ENCODE peak calls at places on chromosomes 3 and 15, in eight cellular contexts. One of them, this sample, is unnamed.

GRCh38 chr15:85826756-85827515 is 32.2 kb upstream of the KLHL25 start:
- DNase-seq in heart right ventricle: no peak
- DNase-seq in mucosa of descending colon: no peak
- DNase-seq in adrenal gland: no peak
- DNase-seq in body of pancreas: no peak
- DNase-seq in left ventricle myocardium inferior: no peak
- DNase-seq in upper lobe of right lung: no peak
- DNase-seq in fibroblast of lung: no peak
- DNase-seq in this sample: no peak

GRCh38 chr3:127748754-127749327 is 73.5 kb downstream of the MGLL start:
- DNase-seq in upper lobe of right lung: no peak
- DNase-seq in left ventricle myocardium inferior: no peak
- DNase-seq in mucosa of descending colon: no peak
- DNase-seq in fibroblast of lung: no peak
- DNase-seq in heart right ventricle: no peak
- DNase-seq in body of pancreas: no peak
- DNase-seq in adrenal gland: no peak
- DNase-seq in this sample: no peak

GRCh38 chr3:33052671-33053070 is 44.3 kb downstream of the GLB1 start:
- DNase-seq in adrenal gland: no peak
- DNase-seq in heart right ventricle: no peak
- DNase-seq in mucosa of descending colon: no peak
- DNase-seq in left ventricle myocardium inferior: no peak
- DNase-seq in fibroblast of lung: no peak
- DNase-seq in body of pancreas: no peak
- DNase-seq in upper lobe of right lung: no peak
- DNase-seq in this sample: no peak

GRCh38 chr3:188956839-188957489 is 214.8 kb upstream of the TPRG1 start:
- DNase-seq in fibroblast of lung: peak; percentile 85
- DNase-seq in body of pancreas: no peak
- DNase-seq in mucosa of descending colon: peak; percentile 58
- DNase-seq in left ventricle myocardium inferior: no peak
- DNase-seq in adrenal gland: no peak
- DNase-seq in heart right ventricle: no peak
- DNase-seq in upper lobe of right lung: no peak
- DNase-seq in this sample: no peak

GRCh38 chr3:27594096-27594690 is 110.0 kb upstream of the SLC4A7 start:
- DNase-seq in upper lobe of right lung: no peak
- DNase-seq in adrenal gland: no peak
- DNase-seq in fibroblast of lung: peak; percentile 39
- DNase-seq in heart right ventricle: no peak
- DNase-seq in body of pancreas: no peak
- DNase-seq in mucosa of descending colon: no peak
- DNase-seq in left ventricle myocardium inferior: no peak
- DNase-seq in this sample: no peak

GRCh38 chr15:78437107-78437761 is 782 bp upstream of the IREB2 start:
- DNase-seq in fibroblast of lung: no peak
- DNase-seq in heart right ventricle: no peak
- DNase-seq in upper lobe of right lung: no peak
- DNase-seq in body of pancreas: no peak
- DNase-seq in mucosa of descending colon: no peak
- DNase-seq in left ventricle myocardium inferior: no peak
- DNase-seq in adrenal gland: peak; percentile 47
- DNase-seq in this sample: peak; percentile 5

GRCh38 chr15:75065467-75065850 is 42.1 kb downstream of the PPCDC start:
- DNase-seq in upper lobe of right lung: peak; percentile 25
- DNase-seq in left ventricle myocardium inferior: no peak
- DNase-seq in heart right ventricle: no peak
- DNase-seq in mucosa of descending colon: no peak
- DNase-seq in adrenal gland: no peak
- DNase-seq in body of pancreas: no peak
- DNase-seq in fibroblast of lung: no peak
- DNase-seq in this sample: peak; percentile 53

GRCh38 chr3:52959773-52960172 is 62.4 kb upstream of the STIMATE start:
- DNase-seq in heart right ventricle: no peak
- DNase-seq in body of pancreas: no peak
- DNase-seq in mucosa of descending colon: no peak
- DNase-seq in fibroblast of lung: no peak
- DNase-seq in adrenal gland: no peak
- DNase-seq in left ventricle myocardium inferior: no peak
- DNase-seq in upper lobe of right lung: no peak
- DNase-seq in this sample: no peak

GRCh38 chr15:59237119-59237853 is 30.6 kb downstream of the LDHAL6B start:
- DNase-seq in adrenal gland: no peak
- DNase-seq in body of pancreas: no peak
- DNase-seq in upper lobe of right lung: no peak
- DNase-seq in heart right ventricle: no peak
- DNase-seq in fibroblast of lung: no peak
- DNase-seq in left ventricle myocardium inferior: no peak
- DNase-seq in mucosa of descending colon: no peak
- DNase-seq in this sample: no peak

GRCh38 chr3:30687930-30688570 is 81.6 kb downstream of the TGFBR2 start:
- DNase-seq in left ventricle myocardium inferior: no peak
- DNase-seq in upper lobe of right lung: no peak
- DNase-seq in adrenal gland: no peak
- DNase-seq in mucosa of descending colon: no peak
- DNase-seq in fibroblast of lung: no peak
- DNase-seq in heart right ventricle: no peak
- DNase-seq in body of pancreas: no peak
- DNase-seq in this sample: no peak
- H3K4me1 ChIP-seq in left ventricle myocardium inferior: peaks cover 100% of the 10 kb centered on the region
- H3K4me1 ChIP-seq in upper lobe of right lung: peaks cover 90% of the 10 kb centered on the region
- H3K4me1 ChIP-seq in adrenal gland: peaks cover 40% of the 10 kb centered on the region
- H3K4me1 ChIP-seq in mucosa of descending colon: peaks cover 21% of the 10 kb centered on the region
- H3K4me1 ChIP-seq in fibroblast of lung: peaks cover 15% of the 10 kb centered on the region
- H3K4me1 ChIP-seq in heart right ventricle: peaks cover 67% of the 10 kb centered on the region
- H3K4me1 ChIP-seq in body of pancreas: peaks cover 46% of the 10 kb centered on the region
- H3K4me1 ChIP-seq in this sample: peaks cover 27% of the 10 kb centered on the region

GRCh38 chr3:114417265-114417664 is 123.4 kb downstream of the TIGIT start:
- DNase-seq in upper lobe of right lung: no peak
- DNase-seq in adrenal gland: no peak
- DNase-seq in mucosa of descending colon: no peak
- DNase-seq in fibroblast of lung: no peak
- DNase-seq in left ventricle myocardium inferior: no peak
- DNase-seq in heart right ventricle: no peak
- DNase-seq in body of pancreas: no peak
- DNase-seq in this sample: no peak
- H3K4me3 ChIP-seq in upper lobe of right lung: no peak overlapping the region
- H3K4me3 ChIP-seq in adrenal gland: no peak overlapping the region
- H3K4me3 ChIP-seq in mucosa of descending colon: no peak overlapping the region
- H3K4me3 ChIP-seq in fibroblast of lung: no peak overlapping the region
- H3K4me3 ChIP-seq in left ventricle myocardium inferior: peak overlapping the region; percentile 3
- H3K4me3 ChIP-seq in heart right ventricle: peak overlapping the region; percentile 4
- H3K4me3 ChIP-seq in body of pancreas: no peak overlapping the region
- H3K4me3 ChIP-seq in this sample: no peak overlapping the region

GRCh38 chr3:31932990-31933389 is 48.1 kb downstream of the OSBPL10 start:
- DNase-seq in mucosa of descending colon: no peak
- DNase-seq in upper lobe of right lung: no peak
- DNase-seq in fibroblast of lung: no peak
- DNase-seq in heart right ventricle: no peak
- DNase-seq in left ventricle myocardium inferior: no peak
- DNase-seq in adrenal gland: no peak
- DNase-seq in body of pancreas: no peak
- DNase-seq in this sample: no peak
- H3K4me1 ChIP-seq in mucosa of descending colon: no peaks in the 10 kb centered on the region
- H3K4me1 ChIP-seq in upper lobe of right lung: peaks cover 24% of the 10 kb centered on the region
- H3K4me1 ChIP-seq in fibroblast of lung: no peaks in the 10 kb centered on the region
- H3K4me1 ChIP-seq in heart right ventricle: no peaks in the 10 kb centered on the region
- H3K4me1 ChIP-seq in left ventricle myocardium inferior: peaks cover 9% of the 10 kb centered on the region
- H3K4me1 ChIP-seq in adrenal gland: peaks cover 4% of the 10 kb centered on the region
- H3K4me1 ChIP-seq in body of pancreas: no peaks in the 10 kb centered on the region
- H3K4me1 ChIP-seq in this sample: no peaks in the 10 kb centered on the region

GRCh38 chr3:184757010-184757651 is 45.3 kb upstream of the MAGEF1 start:
- DNase-seq in heart right ventricle: peak; percentile 51
- DNase-seq in mucosa of descending colon: peak; percentile 67
- DNase-seq in fibroblast of lung: peak; percentile 96
- DNase-seq in body of pancreas: no peak
- DNase-seq in upper lobe of right lung: no peak
- DNase-seq in adrenal gland: peak; percentile 30
- DNase-seq in left ventricle myocardium inferior: peak; percentile 55
- DNase-seq in this sample: no peak
- H3K4me3 ChIP-seq in heart right ventricle: peak overlapping the region; percentile 20
- H3K4me3 ChIP-seq in mucosa of descending colon: no peak overlapping the region
- H3K4me3 ChIP-seq in fibroblast of lung: peak overlapping the region; percentile 13
- H3K4me3 ChIP-seq in body of pancreas: no peak overlapping the region
- H3K4me3 ChIP-seq in upper lobe of right lung: no peak overlapping the region
- H3K4me3 ChIP-seq in adrenal gland: no peak overlapping the region
- H3K4me3 ChIP-seq in left ventricle myocardium inferior: peak overlapping the region; percentile 24
- H3K4me3 ChIP-seq in this sample: no peak overlapping the region

GRCh38 chr15:69003971-69004370 is 10.5 kb upstream of the NOX5 start:
- DNase-seq in body of pancreas: no peak
- DNase-seq in adrenal gland: no peak
- DNase-seq in left ventricle myocardium inferior: no peak
- DNase-seq in mucosa of descending colon: no peak
- DNase-seq in upper lobe of right lung: no peak
- DNase-seq in heart right ventricle: no peak
- DNase-seq in fibroblast of lung: no peak
- DNase-seq in this sample: no peak
- H3K4me1 ChIP-seq in body of pancreas: no peaks in the 10 kb centered on the region
- H3K4me1 ChIP-seq in adrenal gland: no peaks in the 10 kb centered on the region
- H3K4me1 ChIP-seq in left ventricle myocardium inferior: peaks cover 30% of the 10 kb centered on the region
- H3K4me1 ChIP-seq in mucosa of descending colon: no peaks in the 10 kb centered on the region
- H3K4me1 ChIP-seq in upper lobe of right lung: no peaks in the 10 kb centered on the region
- H3K4me1 ChIP-seq in heart right ventricle: peaks cover 6% of the 10 kb centered on the region
- H3K4me1 ChIP-seq in fibroblast of lung: no peaks in the 10 kb centered on the region
- H3K4me1 ChIP-seq in this sample: no peaks in the 10 kb centered on the region

DNA sequence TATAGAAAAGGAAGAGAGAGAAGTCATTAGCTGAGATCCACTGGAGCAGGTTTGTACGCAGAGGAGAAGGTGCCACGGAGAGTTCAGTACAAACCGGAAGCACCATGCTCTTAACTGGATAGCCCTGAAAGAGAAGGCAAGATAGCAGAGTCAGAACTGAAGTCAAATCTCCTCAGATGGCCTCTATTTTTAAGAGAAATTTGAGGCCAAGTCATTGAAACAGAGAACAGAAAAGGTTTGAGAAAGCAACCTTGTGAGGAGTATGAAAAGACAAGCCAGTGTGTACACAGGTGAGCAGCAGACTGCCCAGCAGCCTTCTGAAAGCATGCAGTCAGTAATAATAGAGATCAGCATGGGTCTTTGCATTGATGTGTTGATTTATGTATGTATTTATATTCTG is 66.1 kb upstream of the SPRED1 start:
- DNase-seq in left ventricle myocardium inferior: no peak
- DNase-seq in fibroblast of lung: no peak
- DNase-seq in mucosa of descending colon: no peak
- DNase-seq in upper lobe of right lung: no peak
- DNase-seq in body of pancreas: no peak
- DNase-seq in heart right ventricle: no peak
- DNase-seq in adrenal gland: no peak
- DNase-seq in this sample: no peak
- H3K4me3 ChIP-seq in left ventricle myocardium inferior: no peak overlapping the region
- H3K4me3 ChIP-seq in fibroblast of lung: no peak overlapping the region
- H3K4me3 ChIP-seq in mucosa of descending colon: no peak overlapping the region
- H3K4me3 ChIP-seq in upper lobe of right lung: no peak overlapping the region
- H3K4me3 ChIP-seq in body of pancreas: no peak overlapping the region
- H3K4me3 ChIP-seq in heart right ventricle: no peak overlapping the region
- H3K4me3 ChIP-seq in adrenal gland: no peak overlapping the region
- H3K4me3 ChIP-seq in this sample: no peak overlapping the region

GRCh38 chr3:185729335-185729715 is 95.5 kb downstream of the IGF2BP2 start:
- DNase-seq in left ventricle myocardium inferior: no peak
- DNase-seq in mucosa of descending colon: no peak
- DNase-seq in heart right ventricle: no peak
- DNase-seq in body of pancreas: no peak
- DNase-seq in fibroblast of lung: peak; percentile 85
- DNase-seq in upper lobe of right lung: no peak
- DNase-seq in adrenal gland: no peak
- DNase-seq in this sample: no peak

GRCh38 chr3:185730550-185730949 is 94.3 kb downstream of the IGF2BP2 start:
- DNase-seq in heart right ventricle: no peak
- DNase-seq in fibroblast of lung: no peak
- DNase-seq in left ventricle myocardium inferior: no peak
- DNase-seq in mucosa of descending colon: no peak
- DNase-seq in upper lobe of right lung: no peak
- DNase-seq in body of pancreas: no peak
- DNase-seq in adrenal gland: no peak
- DNase-seq in this sample: no peak

GRCh38 chr3:185727873-185728272 is 97.0 kb downstream of the IGF2BP2 start:
- DNase-seq in mucosa of descending colon: no peak
- DNase-seq in fibroblast of lung: no peak
- DNase-seq in body of pancreas: no peak
- DNase-seq in heart right ventricle: no peak
- DNase-seq in left ventricle myocardium inferior: no peak
- DNase-seq in adrenal gland: no peak
- DNase-seq in upper lobe of right lung: no peak
- DNase-seq in this sample: no peak

GRCh38 chr3:185726254-185726967 is 98.4 kb downstream of the IGF2BP2 start:
- DNase-seq in body of pancreas: no peak
- DNase-seq in mucosa of descending colon: no peak
- DNase-seq in left ventricle myocardium inferior: no peak
- DNase-seq in heart right ventricle: no peak
- DNase-seq in fibroblast of lung: no peak
- DNase-seq in upper lobe of right lung: no peak
- DNase-seq in adrenal gland: no peak
- DNase-seq in this sample: no peak

DNA sequence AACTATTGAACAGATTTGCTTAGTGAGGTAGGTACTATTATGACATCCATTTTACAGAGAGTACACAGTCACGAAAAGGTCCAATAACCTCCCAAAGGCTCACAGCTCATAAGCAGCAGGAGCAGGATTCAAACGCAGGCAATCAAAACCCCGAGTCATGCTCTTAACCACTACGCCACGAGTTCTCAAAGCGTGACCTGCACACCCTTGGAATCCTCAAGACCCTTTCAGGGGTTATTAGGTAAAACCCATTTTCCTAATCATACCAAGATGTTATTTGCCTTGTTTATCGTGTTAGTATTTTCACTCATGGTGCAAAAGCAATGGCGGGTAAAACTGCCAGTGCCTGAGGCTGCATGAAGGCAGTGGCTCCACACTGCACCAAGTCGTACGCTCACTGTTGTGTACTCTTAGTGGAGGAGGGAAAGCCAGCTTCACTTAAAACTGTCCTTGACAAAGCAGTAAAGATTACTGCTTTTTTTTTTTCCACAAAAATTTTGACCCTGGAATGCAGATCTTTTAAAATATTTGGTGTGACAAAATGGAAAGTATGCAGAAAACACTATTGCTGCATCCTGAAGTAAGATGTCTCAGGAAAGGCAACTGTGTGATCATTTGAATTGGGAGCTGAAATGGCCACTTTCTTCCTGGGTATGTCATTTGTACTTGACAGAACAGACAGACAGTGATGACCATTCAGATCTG is 96.1 kb downstream of the IGF2BP2 start:
- DNase-seq in adrenal gland: no peak
- DNase-seq in left ventricle myocardium inferior: no peak
- DNase-seq in heart right ventricle: no peak
- DNase-seq in mucosa of descending colon: no peak
- DNase-seq in fibroblast of lung: no peak
- DNase-seq in upper lobe of right lung: no peak
- DNase-seq in body of pancreas: no peak
- DNase-seq in this sample: no peak
- H3K4me1 ChIP-seq in adrenal gland: no peaks in the 10 kb centered on the region
- H3K4me1 ChIP-seq in left ventricle myocardium inferior: no peaks in the 10 kb centered on the region
- H3K4me1 ChIP-seq in heart right ventricle: no peaks in the 10 kb centered on the region
- H3K4me1 ChIP-seq in mucosa of descending colon: no peaks in the 10 kb centered on the region
- H3K4me1 ChIP-seq in fibroblast of lung: peaks cover 31% of the 10 kb centered on the region
- H3K4me1 ChIP-seq in upper lobe of right lung: peaks cover 4% of the 10 kb centered on the region
- H3K4me1 ChIP-seq in body of pancreas: no peaks in the 10 kb centered on the region
- H3K4me1 ChIP-seq in this sample: no peaks in the 10 kb centered on the region

This sample was measured in CD4-positive, CD25-positive, alpha-beta regulatory T cell.